ENCODE peak calls at places on chromosomes 16 and 17, in four cellular contexts. T, S, D and H are unnamed samples.
A peak's percentile ranks its signal among the peaks of the same experiment; 100 is the strongest.

GRCh38 chr17:56471661-56472060 is 121.8 kb upstream of the NOG start:
- DNase-seq in T (no peak), D (no peak), S (no peak), H (no peak)

GRCh38 chr17:60823520-60823919 is 145.9 kb downstream of the BCAS3 start:
- DNase-seq in D (no peak), S (no peak), T (no peak), H (no peak)

GRCh38 chr16:84836234-84836647 is 16.5 kb downstream of the CRISPLD2 start:
- DNase-seq in S (peak; percentile 82), D (no peak), T (peak; percentile 62), H (no peak)

GRCh38 chr17:13756763-13757162 is 155.0 kb upstream of the HS3ST3A1 start:
- DNase-seq in D (no peak), T (no peak), S (no peak), H (no peak)

GRCh38 chr16:4315185-4316102 is at the start of gene GLIS2:
- DNase-seq in S (peak; percentile 52), D (no peak), T (peak; percentile 74), H (peak; percentile 23)

GRCh38 chr16:27408012-27408601 is 6.1 kb downstream of the IL21R start:
- DNase-seq in T (no peak), D (no peak), S (no peak), H (no peak)

GRCh38 chr17:42179911-42180410 is 981 bp downstream of the KCNH4 start:
- DNase-seq in T (peak; percentile 46), S (peak; percentile 68), D (no peak), H (no peak)

GRCh38 chr16:17305694-17306093 is 165.1 kb downstream of the XYLT1 start:
- DNase-seq in S (no peak), D (no peak), T (no peak), H (no peak)

GRCh38 chr16:64132686-64133085 is 989.2 kb downstream of the CDH11 start:
- DNase-seq in T (no peak), S (no peak), D (no peak), H (no peak)

GRCh38 chr16:84735846-84736586 is 36.2 kb downstream of the USP10 start:
- DNase-seq in D (no peak), T (no peak), S (peak; percentile 71), H (peak; percentile 34)

GRCh38 chr17:8056232-8056975 is 17.5 kb downstream of the ALOX15B start:
- DNase-seq in S (peak; percentile 36), T (peak; percentile 84), D (peak; percentile 22), H (no peak)

GRCh38 chr17:81153340-81153803 is 11.9 kb upstream of the PVALEF start:
- DNase-seq in S (no peak), D (no peak), T (no peak), H (no peak)

GRCh38 chr16:87388818-87389134 is 3.4 kb upstream of the MAP1LC3B start:
- DNase-seq in T (no peak), S (no peak), D (no peak), H (no peak)

GRCh38 chr16:87390641-87391323 is 1.4 kb upstream of the MAP1LC3B start:
- DNase-seq in D (no peak), T (no peak), S (no peak), H (no peak)

GRCh38 chr16:87387942-87388817 is 4.0 kb upstream of the MAP1LC3B start:
- DNase-seq in D (peak; percentile 78), S (peak; percentile 97), T (peak; percentile 95), H (peak; percentile 86)

GRCh38 chr16:87391324-87391949 is 699 bp upstream of the MAP1LC3B start:
- DNase-seq in D (peak; percentile 7), T (peak; percentile 81), S (peak; percentile 57), H (no peak)

GRCh38 chr16:87389245-87389644 is 2.9 kb upstream of the MAP1LC3B start:
- DNase-seq in D (no peak), S (no peak), T (no peak), H (no peak)
- H3K27me3 ChIP-seq in D (no peaks in the 10 kb centered on the region), S (no peaks in the 10 kb centered on the region), T (no peaks in the 10 kb centered on the region), H (no peaks in the 10 kb centered on the region)

GRCh38 chr17:65270499-65270898 is 133.3 kb downstream of the RGS9 start:
- DNase-seq in S (no peak), D (no peak), T (no peak), H (no peak)
- H3K9me3 ChIP-seq in S (no peaks in the 10 kb centered on the region), D (no peaks in the 10 kb centered on the region), T (no peaks in the 10 kb centered on the region), H (no peaks in the 10 kb centered on the region)

GRCh38 chr17:2707721-2708584 is 3.6 kb downstream of the CLUH start:
- DNase-seq in D (no peak), S (peak; percentile 84), T (no peak), H (no peak)

GRCh38 chr17:2710075-2710803 is 1.3 kb downstream of the CLUH start:
- DNase-seq in T (no peak), S (no peak), D (no peak), H (no peak)

GRCh38 chr17:2709173-2709661 is 2.3 kb downstream of the CLUH start:
- DNase-seq in T (peak; percentile 63), D (no peak), S (peak; percentile 77), H (no peak)

GRCh38 chr17:2706911-2707510 is 4.6 kb downstream of the CLUH start:
- DNase-seq in D (no peak), T (peak; percentile 10), S (no peak), H (no peak)

GRCh38 chr17:2708585-2709172 is 2.9 kb downstream of the CLUH start:
- DNase-seq in S (no peak), D (no peak), T (no peak), H (no peak)
- H3K4me3 ChIP-seq in S (no peak overlapping the region), D (no peak overlapping the region), T (peak overlapping the region; percentile 74), H (no peak overlapping the region)

DNA sequence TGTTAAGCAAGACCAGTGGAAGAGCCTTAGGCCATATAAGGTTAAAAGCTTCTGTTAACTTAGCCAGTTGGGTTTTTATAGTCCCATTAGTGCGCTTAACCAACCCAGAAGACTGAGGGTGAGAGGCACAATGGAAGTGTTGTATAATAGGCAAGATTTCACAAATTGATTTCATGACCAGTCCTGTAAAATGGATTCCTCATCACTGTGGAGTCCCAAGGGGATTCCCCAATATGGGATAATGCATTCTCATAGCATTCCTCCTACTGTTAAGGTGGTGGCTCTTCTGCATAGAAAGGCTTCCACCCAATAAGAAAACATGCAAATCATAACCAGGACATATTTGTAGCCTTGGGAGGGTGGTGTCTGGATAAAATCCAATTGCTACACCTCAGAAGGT is 22.1 kb upstream of the B4GALNT2 start:
- DNase-seq in T (no peak), D (no peak), S (no peak), H (no peak)
- H3K27me3 ChIP-seq in T (no peaks in the 10 kb centered on the region), D (no peaks in the 10 kb centered on the region), S (no peaks in the 10 kb centered on the region), H (no peaks in the 10 kb centered on the region)

GRCh38 chr16:31764103-31764502 is 109.5 kb upstream of the ZNF267 start:
- DNase-seq in T (no peak), D (no peak), S (no peak), H (no peak)

GRCh38 chr16:31767267-31767666 is 106.3 kb upstream of the ZNF267 start:
- DNase-seq in T (no peak), S (no peak), D (no peak), H (no peak)
- H3K9me3 ChIP-seq in T (peaks cover 1% of the 10 kb centered on the region), S (no peaks in the 10 kb centered on the region), D (peaks cover 53% of the 10 kb centered on the region), H (peaks cover 55% of the 10 kb centered on the region)

GRCh38 chr16:53056528-53056881 is 1.7 kb downstream of the CHD9 start:
- DNase-seq in S (no peak), D (no peak), T (no peak), H (no peak)
- H3K4me3 ChIP-seq in S (no peak overlapping the region), D (no peak overlapping the region), T (peak overlapping the region; percentile 69), H (no peak overlapping the region)

DNA sequence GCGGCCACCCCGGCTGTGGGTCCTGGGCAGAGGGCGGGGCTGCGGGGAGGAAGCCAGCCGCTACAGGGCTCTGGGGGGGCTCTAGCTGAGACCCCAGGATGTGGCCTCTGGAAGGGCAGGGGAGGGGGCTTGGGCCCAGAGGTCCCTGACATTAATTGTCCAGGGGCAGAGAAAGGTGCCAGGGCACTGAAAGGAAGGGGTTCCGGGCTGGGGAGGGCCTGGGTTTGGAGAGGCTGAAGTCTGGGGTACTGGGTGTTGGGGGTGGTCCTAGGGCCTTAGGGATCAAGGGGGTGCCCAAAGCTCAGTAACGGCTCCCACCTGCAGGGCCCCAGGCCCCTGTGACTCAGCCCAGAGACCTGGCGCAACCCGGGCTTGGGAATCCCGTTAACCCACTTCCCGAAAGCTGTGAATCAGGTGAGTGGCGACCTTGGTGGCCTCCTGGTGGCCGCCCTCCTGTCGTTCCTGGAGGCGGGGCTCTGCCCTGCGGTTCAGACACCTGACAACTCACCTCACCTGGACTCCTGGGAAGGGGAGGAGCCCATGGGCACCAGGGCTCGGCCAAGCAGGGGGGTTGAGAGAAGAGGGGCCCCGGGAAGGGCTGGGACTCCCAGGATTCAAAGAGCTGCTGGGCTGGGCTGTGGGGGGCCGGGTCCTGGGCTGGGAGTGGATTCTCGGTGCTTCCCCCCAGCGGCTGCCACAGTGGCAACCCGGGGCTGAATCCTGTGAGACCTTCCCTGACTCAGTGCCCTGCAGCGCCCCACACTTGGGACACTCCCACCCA is 465 bp upstream of the PRSS22 start:
- DNase-seq in S (no peak), D (no peak), T (peak; percentile 86), H (no peak)
- H3K27me3 ChIP-seq in S (no peaks in the 10 kb centered on the region), D (peaks cover 3% of the 10 kb centered on the region), T (no peaks in the 10 kb centered on the region), H (no peaks in the 10 kb centered on the region)

DNA sequence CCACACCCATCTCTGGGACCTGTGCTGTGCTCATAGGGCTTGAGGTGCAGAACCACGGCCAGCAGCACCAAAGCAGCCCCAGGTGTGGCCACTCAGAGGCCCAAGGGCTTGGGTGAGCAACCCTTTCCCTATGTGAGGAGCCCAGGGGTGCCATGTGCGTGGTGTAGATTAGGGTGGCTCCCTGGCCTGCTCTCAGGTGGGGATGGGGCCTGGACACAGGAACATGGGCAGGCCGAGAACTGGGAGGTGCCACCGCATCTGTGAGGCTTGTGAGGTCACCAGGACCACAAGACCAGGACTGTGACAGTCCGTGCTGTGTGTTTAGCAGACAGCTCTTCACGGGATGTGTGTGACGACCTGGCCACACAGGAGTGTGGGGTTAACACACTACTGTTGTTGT is 103.5 kb upstream of the ZNF750 start:
- DNase-seq in S (no peak), T (peak; percentile 20), D (no peak), H (no peak)
- H3K9me3 ChIP-seq in S (no peaks in the 10 kb centered on the region), T (no peaks in the 10 kb centered on the region), D (peaks cover 13% of the 10 kb centered on the region), H (peaks cover 13% of the 10 kb centered on the region)